ENCODE peak calls at places on chromosomes 5 and 9, in four cellular contexts. A is IMR-90, J is HCT116, Y is uterus. V is an unnamed sample.

GRCh38 chr9:5384436-5384835 is 44.8 kb upstream of the RLN1 start:
- DNase-seq in A (no peak), J (no peak), Y (no peak), V (no peak)

GRCh38 chr9:131951905-131952304 is 127.8 kb downstream of the MED27 start:
- DNase-seq in A (peak), J (no peak), Y (no peak), V (no peak)

GRCh38 chr5:95958308-95959014 is 3.2 kb downstream of the ELL2 start:
- DNase-seq in A (peak), J (no peak), Y (no peak), V (peak)

GRCh38 chr5:80408475-80408875 is 611 bp downstream of the ZFYVE16 start:
- DNase-seq in A (peak), J (no peak), Y (no peak), V (peak)

GRCh38 chr9:110650991-110651411 is 17.6 kb upstream of the MUSK start:
- DNase-seq in A (peak), J (no peak), Y (peak), V (no peak)

GRCh38 chr9:33202552-33203300 is 35.6 kb upstream of the B4GALT1 start:
- DNase-seq in A (peak), J (no peak), Y (peak), V (no peak)

GRCh38 chr9:105964171-105964570 is 269.8 kb downstream of the TMEM38B start:
- DNase-seq in A (no peak), J (no peak), Y (no peak), V (no peak)

GRCh38 chr9:70563437-70564204 is 149.2 kb upstream of the KLF9 start:
- DNase-seq in A (peak), J (no peak), Y (no peak), V (no peak)

GRCh38 chr5:133919148-133920136 is 49.0 kb downstream of the C5orf15 start:
- DNase-seq in A (no peak), J (no peak), Y (no peak), V (no peak)

GRCh38 chr9:121658591-121658990 is 7.2 kb downstream of the DAB2IP start:
- DNase-seq in A (no peak), J (no peak), Y (no peak), V (no peak)

GRCh38 chr5:655406-655805 is 37.7 kb downstream of the TPPP start:
- DNase-seq in A (no peak), J (no peak), Y (no peak), V (no peak)

GRCh38 chr5:652773-653350 is 40.3 kb downstream of the TPPP start:
- DNase-seq in A (no peak), J (no peak), Y (no peak), V (no peak)

GRCh38 chr5:652023-652515 is 39.9 kb downstream of the CEP72 start:
- DNase-seq in A (no peak), J (no peak), Y (no peak), V (no peak)

GRCh38 chr5:651296-652022 is 39.3 kb downstream of the CEP72 start:
- DNase-seq in A (no peak), J (no peak), Y (no peak), V (no peak)

DNA sequence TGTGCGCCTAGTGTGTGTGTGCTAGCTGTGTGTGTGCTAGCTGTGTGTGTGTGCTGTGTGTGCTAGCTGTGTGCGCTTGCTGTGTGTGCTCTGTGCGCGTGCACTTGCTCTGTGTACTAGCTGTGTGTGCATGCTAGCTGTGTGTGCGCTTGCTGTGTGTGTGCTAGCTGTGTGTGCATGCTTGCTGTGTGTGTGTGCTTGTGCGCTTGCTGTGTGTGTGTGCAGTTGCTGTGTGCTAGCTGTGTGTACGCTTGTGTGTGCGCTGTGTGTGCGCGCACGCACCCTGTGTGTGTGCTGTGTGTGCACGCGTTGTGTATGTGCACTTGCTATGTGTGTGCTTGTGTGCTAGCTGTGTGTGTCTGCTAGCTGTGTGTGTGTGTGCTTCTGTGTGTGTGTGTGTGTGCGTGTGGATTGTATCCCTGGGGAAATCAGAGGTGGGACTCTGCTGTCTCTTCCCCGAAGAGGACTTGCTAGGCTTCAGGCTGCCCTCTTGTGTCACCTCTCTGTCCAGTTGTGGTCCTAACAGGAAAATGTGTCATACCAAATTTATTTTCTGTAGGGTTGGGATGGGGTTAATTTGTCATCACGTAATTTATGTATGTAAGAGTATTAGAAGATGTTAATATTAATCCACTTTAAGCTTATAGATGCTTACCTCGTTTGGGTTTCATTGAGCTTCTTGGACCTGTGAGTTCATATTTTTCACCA is 38.9 kb downstream of the TPPP start:
- DNase-seq in A (no peak), J (no peak), Y (no peak), V (no peak)
- TF ChIP-seq POLR2A in A (no peak), J (no peak), Y (no peak), V (no peak)

GRCh38 chr5:139653616-139654015 is 5.5 kb downstream of the CXXC5 start:
- DNase-seq in A (no peak), J (no peak), Y (no peak), V (no peak)

GRCh38 chr5:139654464-139654863 is 6.3 kb downstream of the CXXC5 start:
- DNase-seq in A (no peak), J (no peak), Y (no peak), V (no peak)

GRCh38 chr5:139652788-139653241 is 4.7 kb downstream of the CXXC5 start:
- DNase-seq in A (no peak), J (no peak), Y (no peak), V (no peak)

GRCh38 chr5:139655727-139656271 is 7.7 kb downstream of the CXXC5 start:
- DNase-seq in A (peak), J (no peak), Y (no peak), V (no peak)

DNA sequence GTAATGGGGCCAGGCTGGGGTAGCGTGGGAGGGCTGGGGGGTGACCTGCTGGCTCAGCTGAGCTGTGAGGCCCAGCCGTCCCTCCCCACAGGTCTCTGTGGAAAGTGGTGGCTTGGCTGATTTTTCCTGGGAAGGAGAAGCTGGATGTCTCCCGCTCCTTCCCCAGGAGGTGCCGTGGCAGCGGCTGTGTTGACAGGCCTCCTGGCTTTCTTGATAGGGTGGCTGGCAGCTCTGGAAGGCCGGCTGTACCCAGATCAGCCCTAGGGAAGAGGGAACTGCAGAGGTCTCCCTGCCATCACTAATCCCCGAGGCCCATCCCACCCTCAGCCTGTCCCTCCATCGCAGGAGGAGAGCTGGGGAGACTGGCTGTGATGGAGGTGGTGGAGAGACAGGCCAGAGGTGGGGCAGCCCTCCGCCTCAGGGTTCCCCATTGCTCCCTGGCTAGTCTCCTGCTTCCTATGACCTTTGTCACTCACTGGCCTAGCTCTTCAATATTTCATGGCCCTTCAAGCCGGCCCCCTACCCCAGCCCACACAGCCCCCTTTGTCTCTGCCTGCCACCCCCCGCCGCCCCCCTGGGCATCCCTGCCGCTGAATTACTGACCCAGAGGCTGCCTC is 6.8 kb downstream of the CXXC5 start:
- DNase-seq in A (no peak), J (no peak), Y (no peak), V (no peak)
- TF ChIP-seq POLR2A in A (no peak), J (no peak), Y (no peak), V (no peak)

GRCh38 chr9:71740199-71740598 is 28.1 kb downstream of the CEMIP2 start:
- DNase-seq in A (no peak), J (no peak), Y (no peak), V (no peak)
- TF ChIP-seq POLR2A in A (no peak), J (no peak), Y (no peak), V (no peak)

GRCh38 chr5:172788771-172789686 is 18.0 kb upstream of the DUSP1 start:
- DNase-seq in A (no peak), J (no peak), Y (no peak), V (no peak)
- TF ChIP-seq POLR2A in A (no peak), J (no peak), Y (peak), V (no peak)

DNA sequence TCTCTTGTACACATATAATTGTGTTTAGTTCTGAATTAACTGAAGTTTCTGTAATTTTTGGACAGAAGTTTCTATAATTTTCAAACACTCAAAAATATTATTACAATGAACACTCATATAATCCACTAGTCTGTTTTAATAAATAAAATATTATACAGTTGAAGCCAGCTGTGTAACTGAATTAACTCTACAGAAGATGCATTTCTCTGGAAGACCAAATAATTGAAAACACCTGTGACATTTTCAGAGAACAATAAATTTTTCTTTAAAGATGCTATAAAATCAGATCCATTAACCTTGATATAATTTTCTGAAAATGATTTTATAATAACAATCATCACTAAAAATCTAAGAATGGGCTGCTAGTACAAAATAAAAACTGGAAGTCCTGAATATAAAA is 14.7 kb downstream of the NADK2 start:
- DNase-seq in A (no peak), J (no peak), Y (no peak), V (no peak)
- TF ChIP-seq POLR2A in A (no peak), J (no peak), Y (no peak), V (no peak)

GRCh38 chr5:132822650-132823480 is 7.6 kb downstream of the SHROOM1 start:
- DNase-seq in A (no peak), J (no peak), Y (peak), V (no peak)

GRCh38 chr5:132820162-132820754 is 7.2 kb downstream of the SOWAHA start:
- DNase-seq in A (peak), J (peak), Y (peak), V (peak)

GRCh38 chr5:132821350-132821749 is 8.2 kb downstream of the SOWAHA start:
- DNase-seq in A (no peak), J (no peak), Y (no peak), V (no peak)

GRCh38 chr5:132823481-132824050 is 6.9 kb downstream of the SHROOM1 start:
- DNase-seq in A (no peak), J (no peak), Y (no peak), V (no peak)

GRCh38 chr5:132821791-132822190 is 8.7 kb downstream of the SHROOM1 start:
- DNase-seq in A (peak), J (no peak), Y (no peak), V (no peak)
- TF ChIP-seq POLR2A in A (no peak), J (no peak), Y (no peak), V (no peak)

DNA sequence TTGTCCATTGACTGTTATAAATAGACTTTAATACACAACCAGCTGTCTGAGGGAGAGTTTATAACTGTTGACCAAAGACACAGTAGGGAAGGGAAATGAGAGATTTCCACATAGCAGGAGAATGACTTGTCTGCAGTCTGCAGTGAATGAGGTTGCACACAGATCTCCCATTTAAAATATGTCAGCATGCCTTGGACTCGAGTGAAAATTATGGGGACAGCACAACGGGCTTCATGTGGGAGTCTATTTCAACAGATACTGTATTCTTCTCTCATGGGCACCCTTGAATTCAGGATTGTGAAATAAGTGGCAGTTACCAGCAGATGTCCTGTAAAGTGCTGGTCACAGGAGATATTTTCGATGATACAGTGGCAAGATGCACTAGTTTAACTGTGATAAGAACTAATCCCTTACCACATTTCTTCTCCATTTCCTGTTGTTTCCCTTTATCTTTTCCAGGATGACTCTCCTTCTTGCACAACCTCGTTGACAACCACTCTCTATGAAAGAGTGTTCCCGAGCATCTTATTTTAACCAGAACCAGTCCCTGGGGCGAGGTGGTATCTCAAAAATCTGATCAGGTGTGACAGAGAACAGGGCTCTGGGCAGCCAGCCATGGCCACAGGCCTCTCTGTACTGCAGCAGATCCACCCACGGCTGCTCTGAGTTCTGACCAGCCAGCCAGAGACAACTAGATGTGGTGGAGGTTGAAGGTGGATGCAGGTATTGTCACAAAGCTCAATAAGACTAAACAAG is 51.5 kb upstream of the MAP3K1 start:
- DNase-seq in A (peak), J (no peak), Y (no peak), V (no peak)
- TF ChIP-seq POLR2A in A (no peak), J (no peak), Y (no peak), V (no peak)

DNA sequence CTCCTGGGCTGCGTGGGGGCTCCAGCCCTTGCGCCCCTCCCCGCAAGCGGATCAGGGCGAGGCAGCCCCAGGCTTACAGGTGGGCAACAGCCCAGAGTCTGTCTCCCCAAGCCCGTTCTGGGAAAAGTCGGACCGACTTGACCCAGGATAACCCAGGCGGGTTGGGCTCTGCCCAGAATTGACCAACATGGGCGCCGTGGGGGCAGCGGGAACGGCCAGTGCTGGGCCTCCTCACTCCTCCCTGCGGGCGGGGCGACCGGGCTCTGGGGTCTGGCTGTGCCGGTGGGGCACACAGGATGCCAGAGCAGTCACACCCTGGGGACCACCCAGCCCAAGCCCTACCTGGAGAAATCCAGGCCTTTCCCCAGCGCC is 15.3 kb upstream of the SYNPO start:
- DNase-seq in A (no peak), J (no peak), Y (peak), V (no peak)
- TF ChIP-seq POLR2A in A (no peak), J (no peak), Y (no peak), V (no peak)

GRCh38 chr5:140175367-140176027 is 509 bp downstream of the CYSTM1 start:
- DNase-seq in A (peak), J (no peak), Y (peak), V (peak)
- TF ChIP-seq POLR2A in A (peak), J (no peak), Y (no peak), V (no peak)

V was measured in H54.